ENCODE peak calls at places on chromosomes 11 and 22, in five cellular contexts. P is SK-N-SH, A is H1, K is GM12891, Y is GM12878. L is an unnamed sample.

GRCh38 chr11:60500276-60500935 is 7.8 kb downstream of the MS4A12 start:
- DNase-seq in Y (no peak), P (no peak), K (no peak), A (no peak), L (no peak)

GRCh38 chr11:134355656-134356055 is 23.9 kb downstream of the GLB1L2 start:
- DNase-seq in K (no peak), Y (no peak), P (no peak), A (no peak), L (no peak)

GRCh38 chr11:76588455-76589325 is 81.9 kb downstream of the LRRC32 start:
- DNase-seq in A (no peak), P (peak; percentile 10), K (no peak), Y (no peak), L (no peak)

GRCh38 chr22:24969588-24970301 is 17.2 kb downstream of the KIAA1671 start:
- DNase-seq in K (no peak), P (peak; percentile 85), A (no peak), Y (no peak), L (no peak)

GRCh38 chr11:82003671-82004148 is 730.0 kb downstream of the FAM181B start:
- DNase-seq in Y (no peak), P (no peak), K (no peak), A (no peak), L (no peak)

GRCh38 chr11:70381350-70381749 is 17.0 kb upstream of the CTTN start:
- DNase-seq in Y (no peak), K (no peak), P (no peak), A (no peak), L (no peak)

GRCh38 chr11:84793318-84793717 is 833.8 kb downstream of the DLG2 start:
- DNase-seq in A (no peak), Y (no peak), K (no peak), P (no peak), L (no peak)

GRCh38 chr11:100581318-100581717 is 105.8 kb upstream of the ARHGAP42 start:
- DNase-seq in Y (no peak), P (no peak), A (no peak), K (no peak), L (no peak)

GRCh38 chr11:2380396-2380795 is 3.3 kb downstream of the CD81 start:
- DNase-seq in A (no peak), P (no peak), Y (no peak), K (no peak), L (no peak)

GRCh38 chr11:2379471-2380174 is 2.5 kb downstream of the CD81 start:
- DNase-seq in P (no peak), A (no peak), K (no peak), Y (no peak), L (no peak)

GRCh38 chr11:2382129-2382517 is 5.0 kb downstream of the CD81 start:
- DNase-seq in Y (no peak), A (no peak), K (no peak), P (no peak), L (no peak)

GRCh38 chr11:2381494-2382128 is 4.5 kb downstream of the CD81 start:
- DNase-seq in P (no peak), A (no peak), K (no peak), Y (no peak), L (no peak)

GRCh38 chr11:2380807-2381350 is 3.8 kb downstream of the CD81 start:
- DNase-seq in P (no peak), K (no peak), Y (peak; percentile 55), A (no peak), L (no peak)
- TF ChIP-seq TAF1 in P (no peak), K (no peak), Y (no peak), A (no peak), L (no peak)

DNA sequence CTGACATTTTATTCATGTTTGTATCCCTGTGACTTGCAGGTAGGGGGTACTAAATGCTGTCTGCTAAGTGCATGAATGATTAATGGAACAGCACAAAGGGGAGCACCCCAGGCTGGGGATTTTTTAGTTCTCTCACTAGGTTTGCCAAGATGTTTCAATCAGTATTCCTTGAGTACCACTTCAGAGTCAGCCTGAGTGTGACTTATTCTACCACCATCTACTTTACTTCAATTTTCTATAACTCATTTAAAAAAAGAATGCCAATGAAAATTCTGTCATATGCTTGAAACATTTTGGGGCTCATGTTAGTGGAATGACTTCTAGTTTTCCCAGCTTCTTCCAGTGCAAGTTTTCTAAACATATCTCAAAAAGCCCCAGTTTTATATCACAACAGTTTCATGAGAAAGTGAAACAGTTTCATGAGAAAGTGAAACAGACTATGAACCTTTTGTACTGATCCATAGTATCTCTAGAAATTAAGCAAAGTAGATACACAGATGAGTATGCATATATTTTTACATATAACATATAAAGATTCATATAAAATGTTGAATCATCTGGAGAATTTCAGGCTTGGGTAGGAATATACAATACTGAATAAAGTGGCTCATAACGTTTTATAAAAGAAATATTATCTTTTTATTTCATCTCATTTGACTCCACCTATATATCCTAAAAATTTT is 252.4 kb downstream of the GRM5 start:
- DNase-seq in P (no peak), Y (no peak), K (no peak), A (no peak), L (no peak)
- TF ChIP-seq TAF1 in P (no peak), Y (no peak), K (no peak), A (no peak), L (no peak)

GRCh38 chr11:122711831-122712378 is 56.4 kb downstream of the UBASH3B start:
- DNase-seq in Y (no peak), A (no peak), P (peak; percentile 67), K (no peak), L (no peak)
- TF ChIP-seq TAF1 in Y (no peak), A (no peak), P (no peak), K (no peak), L (no peak)

GRCh38 chr11:113664069-113664980 is 41.8 kb downstream of the TMPRSS5 start:
- DNase-seq in A (no peak), P (no peak), K (no peak), Y (no peak), L (no peak)
- TF ChIP-seq TAF1 in A (no peak), P (no peak), K (no peak), Y (no peak), L (no peak)